ENCODE peak calls at places on chromosomes 13 and 19, in nine cellular contexts. U is upper lobe of right lung, A is GM12865, V is fibroblast of pulmonary artery, T is lower leg skin, W is cardiac muscle cell, Y is AG04449, X is stomach, M is colonic mucosa. K is an unnamed sample.

GRCh38 chr19:2309734-2310362 is 1.9 kb upstream of the LINGO3 start:
- DNase-seq in U (no peak), A (no peak), V (peak), T (no peak), W (no peak), Y (no peak), X (no peak), M (no peak), K (peak)

GRCh38 chr13:105616313-105617075 is 919.0 kb downstream of the EFNB2 start:
- DNase-seq in U (no peak), A (no peak), V (no peak), T (no peak), W (no peak), Y (no peak), X (no peak), M (no peak), K (no peak)

GRCh38 chr13:33870046-33870668 is 52.2 kb downstream of the RFC3 start:
- DNase-seq in U (no peak), A (no peak), V (no peak), T (no peak), W (no peak), Y (no peak), X (no peak), M (no peak), K (no peak)

GRCh38 chr13:111480503-111480902 is 160.1 kb downstream of the TEX29 start:
- DNase-seq in U (peak), A (no peak), V (no peak), T (no peak), W (no peak), Y (no peak), X (peak), M (no peak), K (no peak)

GRCh38 chr19:28296506-28296905 is 916.4 kb downstream of the UQCRFS1 start:
- DNase-seq in U (no peak), A (no peak), V (peak), T (no peak), W (no peak), Y (no peak), X (no peak), M (no peak), K (no peak)

GRCh38 chr19:28710278-28710677 is 502.7 kb downstream of the UQCRFS1 start:
- DNase-seq in U (no peak), A (peak), V (peak), T (no peak), W (peak), Y (peak), X (no peak), M (no peak), K (peak)

GRCh38 chr13:91878491-91878890 is 480.1 kb downstream of the GPC5 start:
- DNase-seq in U (no peak), A (no peak), V (no peak), T (no peak), W (no peak), Y (no peak), X (no peak), M (no peak), K (no peak)

GRCh38 chr19:51441410-51442390 is 16.6 kb downstream of the SIGLEC8 start:
- DNase-seq in U (peak), A (peak), V (no peak), T (no peak), W (no peak), Y (no peak), X (peak), M (peak), K (no peak)

GRCh38 chr13:23608704-23609413 is 38.6 kb downstream of the TNFRSF19 start:
- DNase-seq in U (no peak), A (no peak), V (no peak), T (peak), W (no peak), Y (no peak), X (no peak), M (peak), K (peak)

GRCh38 chr13:23610966-23611486 is 40.8 kb downstream of the TNFRSF19 start:
- DNase-seq in U (no peak), A (no peak), V (peak), T (no peak), W (no peak), Y (no peak), X (no peak), M (peak), K (no peak)

GRCh38 chr13:23612182-23612581 is 42.0 kb downstream of the TNFRSF19 start:
- DNase-seq in U (no peak), A (no peak), V (no peak), T (no peak), W (no peak), Y (no peak), X (no peak), M (no peak), K (no peak)

GRCh38 chr13:23609414-23610186 is 39.4 kb downstream of the TNFRSF19 start:
- DNase-seq in U (no peak), A (peak), V (peak), T (peak), W (no peak), Y (no peak), X (no peak), M (peak), K (peak)

GRCh38 chr13:23610187-23610576 is 40.0 kb downstream of the TNFRSF19 start:
- DNase-seq in U (no peak), A (peak), V (no peak), T (no peak), W (no peak), Y (no peak), X (no peak), M (no peak), K (no peak)
- TF ChIP-seq CTCF in U (no peak), A (no peak), V (no peak), T (no peak), W (no peak), Y (no peak), X (no peak), M (no peak), K (no peak)

GRCh38 chr19:37987356-37988332 is 80.6 kb downstream of the SIPA1L3 start:
- DNase-seq in U (no peak), A (peak), V (no peak), T (no peak), W (no peak), Y (no peak), X (no peak), M (peak), K (no peak)
- TF ChIP-seq CTCF in U (no peak), A (peak), V (peak), T (no peak), W (peak), Y (no peak), X (no peak), M (peak), K (no peak)

GRCh38 chr19:48739400-48739825 is 997 bp downstream of the RASIP1 start:
- DNase-seq in U (no peak), A (no peak), V (no peak), T (no peak), W (no peak), Y (no peak), X (no peak), M (no peak), K (no peak)

GRCh38 chr19:48740705-48741030 is 258 bp upstream of the RASIP1 start:
- DNase-seq in U (no peak), A (no peak), V (no peak), T (no peak), W (no peak), Y (no peak), X (no peak), M (no peak), K (no peak)

GRCh38 chr19:48737360-48737998 is 2.9 kb downstream of the RASIP1 start:
- DNase-seq in U (no peak), A (no peak), V (no peak), T (no peak), W (no peak), Y (no peak), X (peak), M (no peak), K (no peak)

GRCh38 chr19:48739835-48740704 is at the start of gene RASIP1:
- DNase-seq in U (no peak), A (no peak), V (no peak), T (no peak), W (no peak), Y (no peak), X (no peak), M (no peak), K (no peak)

DNA sequence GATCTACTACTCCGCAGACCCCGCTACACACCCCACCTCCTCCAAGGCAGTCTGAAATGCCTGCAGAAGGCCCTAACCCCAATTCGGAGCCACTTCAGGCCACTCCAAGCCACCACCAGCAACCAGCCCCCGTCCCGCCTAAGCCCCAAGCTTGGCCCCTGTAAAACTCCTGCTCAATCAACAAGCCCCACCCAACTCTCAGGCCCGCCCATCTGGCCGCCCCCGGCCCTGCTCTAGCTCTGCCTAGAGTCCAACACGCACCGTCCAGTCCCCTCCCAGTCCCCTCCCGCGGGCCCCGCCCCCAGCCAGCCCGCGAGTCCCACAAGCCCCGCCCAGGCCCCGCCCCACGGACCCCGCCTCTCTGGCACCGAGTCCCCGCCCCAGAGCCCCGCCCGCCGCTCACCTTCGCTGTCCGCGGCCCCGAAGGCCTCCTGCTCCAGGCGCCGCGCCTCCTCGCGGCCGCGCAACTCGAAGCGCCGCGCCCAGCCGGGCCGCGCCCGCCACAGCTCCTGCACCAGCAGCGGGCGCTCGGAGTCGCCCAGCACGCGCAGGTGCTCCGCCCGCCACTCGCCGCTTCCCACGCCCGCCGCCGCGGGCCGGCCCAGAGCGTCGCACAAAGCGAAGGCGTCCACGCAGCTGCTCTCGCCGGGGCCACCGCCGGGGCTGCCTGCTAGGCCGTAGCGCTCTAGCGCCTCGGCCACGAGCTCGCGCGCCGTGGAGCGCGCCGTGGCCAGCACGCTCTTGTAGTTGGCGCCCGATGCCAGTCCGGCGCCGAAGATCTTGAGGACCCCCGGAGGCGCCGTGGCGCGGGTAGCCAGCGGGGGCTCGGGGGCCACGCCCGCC is 1.6 kb downstream of the RASIP1 start:
- DNase-seq in U (peak), A (peak), V (peak), T (peak), W (peak), Y (no peak), X (peak), M (peak), K (peak)
- TF ChIP-seq CTCF in U (peak), A (peak), V (no peak), T (no peak), W (peak), Y (peak), X (peak), M (no peak), K (peak)

GRCh38 chr13:50745542-50745941 is 98.0 kb downstream of the DLEU7 start:
- DNase-seq in U (no peak), A (no peak), V (no peak), T (no peak), W (no peak), Y (no peak), X (no peak), M (no peak), K (no peak)
- TF ChIP-seq CTCF in U (no peak), A (no peak), V (peak), T (no peak), W (no peak), Y (no peak), X (no peak), M (no peak), K (peak)

DNA sequence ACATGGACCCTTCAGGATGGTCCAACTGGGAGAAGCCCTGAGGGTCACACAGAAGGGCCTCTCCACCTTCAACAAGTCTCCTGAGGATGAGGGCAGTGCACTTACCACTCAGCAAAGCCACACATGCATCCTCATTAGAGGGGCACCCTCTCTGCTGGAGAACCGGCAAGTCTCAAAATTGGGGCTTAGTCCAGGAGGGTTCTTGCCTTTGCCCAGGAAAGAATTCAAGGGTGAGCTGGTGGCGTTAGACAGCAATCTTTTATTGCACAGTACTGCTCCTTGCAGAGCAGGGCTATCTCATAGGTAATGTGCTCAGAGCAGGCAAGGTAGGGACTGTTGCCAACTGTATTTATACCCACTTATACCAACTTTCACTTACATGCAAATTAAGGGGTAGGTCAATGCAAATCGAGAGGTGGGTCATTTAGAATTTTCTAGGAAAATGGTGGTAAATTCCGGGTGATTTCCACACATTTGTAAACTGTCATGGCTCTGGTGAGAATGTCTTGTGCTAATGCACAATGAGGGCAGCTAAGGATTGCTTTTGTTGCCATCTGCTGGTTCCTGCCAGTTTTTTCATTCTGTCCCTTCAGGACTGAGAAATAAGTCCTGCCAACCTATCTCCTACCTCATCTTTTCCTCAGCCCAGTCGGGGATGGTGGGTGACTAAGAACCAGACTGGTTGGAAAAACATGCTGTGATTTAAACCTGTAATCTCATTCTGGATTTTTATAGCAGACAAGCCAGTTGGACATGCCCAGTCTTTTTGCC is 27.8 kb upstream of the IGSF23 start:
- DNase-seq in U (no peak), A (no peak), V (peak), T (no peak), W (no peak), Y (no peak), X (no peak), M (no peak), K (peak)
- TF ChIP-seq CTCF in U (no peak), A (no peak), V (peak), T (no peak), W (peak), Y (peak), X (no peak), M (no peak), K (peak)

DNA sequence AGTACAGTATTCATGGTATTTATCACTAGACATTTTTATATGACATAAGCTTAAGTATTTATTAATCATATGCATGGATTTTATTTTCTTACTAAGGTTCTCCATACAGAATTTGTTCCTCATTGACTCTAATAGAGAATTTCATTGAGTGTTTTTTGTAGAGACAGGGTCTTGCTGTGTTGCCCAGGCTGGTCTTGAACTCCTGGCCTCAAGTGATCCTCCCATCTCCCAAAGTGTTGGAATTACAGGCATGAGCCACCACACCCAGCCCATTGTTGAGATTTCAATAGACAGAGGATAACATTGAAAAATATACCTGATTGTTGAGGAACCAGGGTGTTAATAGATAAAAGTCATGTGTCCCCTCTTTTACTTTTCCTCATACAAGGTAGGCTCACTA is 26.1 kb downstream of the IPO5 start:
- DNase-seq in U (no peak), A (no peak), V (no peak), T (no peak), W (no peak), Y (no peak), X (no peak), M (no peak), K (no peak)
- TF ChIP-seq CTCF in U (no peak), A (no peak), V (no peak), T (no peak), W (no peak), Y (no peak), X (no peak), M (no peak), K (no peak)